ENCODE peak calls at places on chromosomes 12 and 14, in ten cellular contexts. Q is head of caudate nucleus, T is upper lobe of right lung, G is HCT116, O is left cardiac atrium, F is dorsolateral prefrontal cortex, J is upper lobe of left lung, E is AG09319, L is PC-3, K is AG10803. X is an unnamed sample.

GRCh38 chr12:90947869-90948268 is 7.1 kb downstream of the CCER1 start:
- DNase-seq in Q (no peak), T (no peak), G (no peak), O (no peak), F (no peak), J (no peak), E (no peak), L (no peak), K (no peak), X (no peak)

GRCh38 chr14:100605706-100606686 is 18.8 kb upstream of the BEGAIN start:
- DNase-seq in Q (peak), T (peak), G (no peak), O (no peak), F (peak), J (no peak), E (no peak), L (no peak), K (no peak), X (peak)

GRCh38 chr12:123916729-123917128 is 55.9 kb downstream of the CCDC92 start:
- DNase-seq in Q (peak), T (no peak), G (no peak), O (no peak), F (no peak), J (no peak), E (no peak), L (no peak), K (no peak), X (no peak)

GRCh38 chr14:101109981-101110728 is 206.6 kb upstream of the RTL1 start:
- DNase-seq in Q (no peak), T (no peak), G (no peak), O (no peak), F (no peak), J (no peak), E (no peak), L (no peak), K (no peak), X (no peak)

GRCh38 chr12:46920503-46920902 is 94.7 kb upstream of the SLC38A4 start:
- DNase-seq in Q (no peak), T (no peak), G (no peak), O (no peak), F (no peak), J (no peak), E (no peak), L (no peak), K (no peak), X (no peak)

GRCh38 chr12:23055004-23055403 is 430.0 kb downstream of the ETNK1 start:
- DNase-seq in Q (no peak), T (no peak), G (peak), O (no peak), F (no peak), J (no peak), E (no peak), L (peak), K (peak), X (no peak)

GRCh38 chr12:19847294-19848059 is 408.2 kb downstream of the AEBP2 start:
- DNase-seq in Q (no peak), T (no peak), G (no peak), O (no peak), F (no peak), J (no peak), E (no peak), L (no peak), K (peak), X (no peak)

GRCh38 chr12:113120670-113121370 is 14.7 kb downstream of the RASAL1 start:
- DNase-seq in Q (no peak), T (no peak), G (no peak), O (no peak), F (no peak), J (no peak), E (no peak), L (no peak), K (no peak), X (no peak)

GRCh38 chr14:63542231-63542999 is 762 bp downstream of the PPP2R5E start:
- DNase-seq in Q (no peak), T (no peak), G (no peak), O (peak), F (no peak), J (no peak), E (no peak), L (peak), K (peak), X (peak)

GRCh38 chr14:102878174-102878969 is 44.1 kb upstream of the AMN start:
- DNase-seq in Q (no peak), T (no peak), G (no peak), O (no peak), F (no peak), J (peak), E (no peak), L (no peak), K (no peak), X (no peak)

GRCh38 chr12:62332598-62332997 is 72.4 kb downstream of the USP15 start:
- DNase-seq in Q (no peak), T (no peak), G (no peak), O (no peak), F (no peak), J (no peak), E (peak), L (peak), K (peak), X (no peak)

GRCh38 chr12:8989425-8989824 is at the start of gene KLRG1:
- DNase-seq in Q (no peak), T (no peak), G (no peak), O (no peak), F (no peak), J (no peak), E (no peak), L (no peak), K (no peak), X (no peak)

GRCh38 chr12:120668091-120668796 is 18.7 kb upstream of the MLEC start:
- DNase-seq in Q (no peak), T (no peak), G (no peak), O (no peak), F (no peak), J (no peak), E (no peak), L (no peak), K (no peak), X (no peak)

GRCh38 chr14:78752789-78753188 is 582.6 kb downstream of the NRXN3 start:
- DNase-seq in Q (peak), T (no peak), G (no peak), O (no peak), F (peak), J (no peak), E (no peak), L (no peak), K (no peak), X (peak)

GRCh38 chr14:100764716-100765115 is 38.0 kb downstream of the DLK1 start:
- DNase-seq in Q (no peak), T (peak), G (no peak), O (no peak), F (peak), J (no peak), E (no peak), L (no peak), K (no peak), X (no peak)

GRCh38 chr14:26702721-26703250 is 105.0 kb upstream of the NOVA1 start:
- DNase-seq in Q (no peak), T (no peak), G (no peak), O (no peak), F (no peak), J (no peak), E (no peak), L (peak), K (no peak), X (no peak)

GRCh38 chr12:107092669-107093546 is 441 bp downstream of the CRY1 start:
- DNase-seq in Q (peak), T (peak), G (no peak), O (no peak), F (peak), J (peak), E (no peak), L (peak), K (peak), X (no peak)

GRCh38 chr14:106224694-106224971 is 698.2 kb downstream of the TMEM121 start:
- DNase-seq in Q (no peak), T (no peak), G (no peak), O (no peak), F (no peak), J (no peak), E (no peak), L (no peak), K (no peak), X (no peak)

GRCh38 chr12:111954974-111955373 is 58.0 kb downstream of the TMEM116 start:
- DNase-seq in Q (no peak), T (no peak), G (no peak), O (no peak), F (no peak), J (no peak), E (no peak), L (peak), K (no peak), X (no peak)

GRCh38 chr14:34665785-34666425 is 36.0 kb upstream of the SNX6 start:
- DNase-seq in Q (no peak), T (no peak), G (no peak), O (no peak), F (no peak), J (no peak), E (peak), L (peak), K (peak), X (no peak)

GRCh38 chr14:103690332-103690731 is 24.9 kb downstream of the XRCC3 start:
- DNase-seq in Q (no peak), T (peak), G (no peak), O (no peak), F (no peak), J (no peak), E (no peak), L (no peak), K (no peak), X (no peak)

GRCh38 chr12:12356886-12357696 is at the start of gene BORCS5:
- DNase-seq in Q (peak), T (peak), G (peak), O (peak), F (peak), J (peak), E (peak), L (peak), K (peak), X (peak)

GRCh38 chr12:4107911-4108697 is 165.5 kb upstream of the CCND2 start:
- DNase-seq in Q (no peak), T (peak), G (no peak), O (no peak), F (no peak), J (no peak), E (no peak), L (no peak), K (no peak), X (no peak)

GRCh38 chr14:71621276-71621675 is 311.0 kb upstream of the RGS6 start:
- DNase-seq in Q (no peak), T (no peak), G (no peak), O (no peak), F (no peak), J (no peak), E (no peak), L (peak), K (no peak), X (no peak)

GRCh38 chr12:5076761-5077160 is 33.1 kb downstream of the KCNA5 start:
- DNase-seq in Q (no peak), T (no peak), G (no peak), O (peak), F (no peak), J (no peak), E (no peak), L (no peak), K (no peak), X (no peak)

GRCh38 chr12:54016478-54016964 is 7.7 kb downstream of the HOXC8 start:
- DNase-seq in Q (no peak), T (no peak), G (no peak), O (no peak), F (no peak), J (peak), E (no peak), L (peak), K (peak), X (no peak)

GRCh38 chr12:76551482-76551888 is 8.1 kb downstream of the OSBPL8 start:
- DNase-seq in Q (no peak), T (no peak), G (no peak), O (no peak), F (no peak), J (no peak), E (no peak), L (no peak), K (no peak), X (no peak)

GRCh38 chr12:95838125-95838524 is 20.6 kb upstream of the SNRPF start:
- DNase-seq in Q (no peak), T (no peak), G (no peak), O (no peak), F (no peak), J (no peak), E (peak), L (peak), K (peak), X (no peak)